ENCODE peak calls at places on chromosome 16, in seven cellular contexts. One of them, this sample, is unnamed.

GRCh38 chr16:69316595-69317034 is 5.5 kb downstream of the VPS4A start:
- DNase-seq in esophagus muscularis mucosa: no peak
- DNase-seq in EL: no peak
- DNase-seq in OCI-M1: no peak
- DNase-seq in AG09319: no peak
- DNase-seq in T follicular helper cell: no peak
- DNase-seq in RCC 7860: no peak
- DNase-seq in this sample: no peak

GRCh38 chr16:46927273-46927672 is 43.1 kb downstream of the GPT2 start:
- DNase-seq in EL: no peak
- DNase-seq in OCI-M1: no peak
- DNase-seq in T follicular helper cell: no peak
- DNase-seq in esophagus muscularis mucosa: no peak
- DNase-seq in RCC 7860: no peak
- DNase-seq in AG09319: no peak
- DNase-seq in this sample: no peak

GRCh38 chr16:83244057-83244456 is 563.7 kb upstream of the HSBP1 start:
- DNase-seq in RCC 7860: no peak
- DNase-seq in AG09319: no peak
- DNase-seq in OCI-M1: no peak
- DNase-seq in esophagus muscularis mucosa: no peak
- DNase-seq in EL: no peak
- DNase-seq in T follicular helper cell: no peak
- DNase-seq in this sample: no peak

GRCh38 chr16:24834459-24835335 is 11.1 kb upstream of the SLC5A11 start:
- DNase-seq in OCI-M1: peak; percentile 66
- DNase-seq in AG09319: no peak
- DNase-seq in T follicular helper cell: no peak
- DNase-seq in esophagus muscularis mucosa: no peak
- DNase-seq in EL: peak; percentile 58
- DNase-seq in RCC 7860: peak; percentile 30
- DNase-seq in this sample: peak; percentile 8

GRCh38 chr16:68086336-68086821 is 1.2 kb downstream of the NFATC3 start:
- DNase-seq in AG09319: no peak
- DNase-seq in OCI-M1: peak; percentile 70
- DNase-seq in esophagus muscularis mucosa: no peak
- DNase-seq in EL: peak; percentile 55
- DNase-seq in RCC 7860: peak; percentile 49
- DNase-seq in T follicular helper cell: no peak
- DNase-seq in this sample: no peak

GRCh38 chr16:84258266-84258665 is 18.5 kb upstream of the KCNG4 start:
- DNase-seq in esophagus muscularis mucosa: no peak
- DNase-seq in RCC 7860: no peak
- DNase-seq in OCI-M1: no peak
- DNase-seq in EL: no peak
- DNase-seq in T follicular helper cell: no peak
- DNase-seq in AG09319: no peak
- DNase-seq in this sample: no peak

GRCh38 chr16:29975134-29975538 is 1.5 kb downstream of the TAOK2 start:
- DNase-seq in EL: no peak
- DNase-seq in OCI-M1: no peak
- DNase-seq in RCC 7860: no peak
- DNase-seq in AG09319: no peak
- DNase-seq in T follicular helper cell: no peak
- DNase-seq in esophagus muscularis mucosa: no peak
- DNase-seq in this sample: no peak

GRCh38 chr16:8505327-8505991 is 84.9 kb downstream of the TMEM114 start:
- DNase-seq in EL: no peak
- DNase-seq in esophagus muscularis mucosa: no peak
- DNase-seq in T follicular helper cell: no peak
- DNase-seq in RCC 7860: no peak
- DNase-seq in OCI-M1: peak; percentile 13
- DNase-seq in AG09319: no peak
- DNase-seq in this sample: no peak

GRCh38 chr16:12124742-12125141 is 148.2 kb downstream of the SNX29 start:
- DNase-seq in EL: no peak
- DNase-seq in T follicular helper cell: no peak
- DNase-seq in AG09319: no peak
- DNase-seq in RCC 7860: no peak
- DNase-seq in OCI-M1: no peak
- DNase-seq in esophagus muscularis mucosa: no peak
- DNase-seq in this sample: no peak

GRCh38 chr16:89195521-89196171 is 4.7 kb downstream of the SLC22A31 start:
- DNase-seq in AG09319: no peak
- DNase-seq in OCI-M1: no peak
- DNase-seq in RCC 7860: no peak
- DNase-seq in EL: no peak
- DNase-seq in T follicular helper cell: no peak
- DNase-seq in esophagus muscularis mucosa: no peak
- DNase-seq in this sample: no peak

GRCh38 chr16:19885456-19886060 is 910 bp upstream of the GPRC5B start:
- DNase-seq in OCI-M1: no peak
- DNase-seq in AG09319: no peak
- DNase-seq in T follicular helper cell: no peak
- DNase-seq in EL: no peak
- DNase-seq in esophagus muscularis mucosa: no peak
- DNase-seq in RCC 7860: no peak
- DNase-seq in this sample: no peak

GRCh38 chr16:82439678-82440293 is 187.0 kb upstream of the CDH13 start:
- DNase-seq in AG09319: no peak
- DNase-seq in T follicular helper cell: no peak
- DNase-seq in esophagus muscularis mucosa: no peak
- DNase-seq in RCC 7860: no peak
- DNase-seq in EL: peak; percentile 8
- DNase-seq in OCI-M1: peak; percentile 1
- DNase-seq in this sample: no peak

GRCh38 chr16:57567691-57568090 is 25.2 kb downstream of the ADGRG5 start:
- DNase-seq in T follicular helper cell: no peak
- DNase-seq in esophagus muscularis mucosa: no peak
- DNase-seq in OCI-M1: no peak
- DNase-seq in RCC 7860: no peak
- DNase-seq in AG09319: no peak
- DNase-seq in EL: no peak
- DNase-seq in this sample: no peak

GRCh38 chr16:19722269-19722952 is 4.3 kb downstream of the IQCK start:
- DNase-seq in T follicular helper cell: no peak
- DNase-seq in EL: no peak
- DNase-seq in RCC 7860: no peak
- DNase-seq in esophagus muscularis mucosa: no peak
- DNase-seq in OCI-M1: peak; percentile 87
- DNase-seq in AG09319: no peak
- DNase-seq in this sample: no peak